ENCODE peak calls at places on chromosomes 12 and 14, in four cellular contexts. N is GM12878, C is K562, E is HepG2. K is an unnamed sample.

GRCh38 chr14:57009585-57010515 is 199.6 kb upstream of the OTX2 start:
- DNase-seq in C (peak), E (no peak), N (no peak), K (no peak)

GRCh38 chr12:31745242-31745641 is 16.4 kb upstream of the AMN1 start:
- DNase-seq in N (no peak), C (no peak), E (no peak), K (no peak)

GRCh38 chr14:105195533-105196227 is 14.6 kb upstream of the NUDT14 start:
- DNase-seq in N (no peak), E (no peak), C (no peak), K (no peak)

GRCh38 chr12:132388379-132389015 is 59.1 kb upstream of the GALNT9 start:
- DNase-seq in C (no peak), E (no peak), N (no peak), K (no peak)

GRCh38 chr14:74469548-74470518 is 23.3 kb downstream of the NPC2 start:
- DNase-seq in C (no peak), E (no peak), N (no peak), K (no peak)

GRCh38 chr14:90499908-90500664 is 103.3 kb downstream of the CALM1 start:
- DNase-seq in C (no peak), E (no peak), N (no peak), K (no peak)

GRCh38 chr12:203462-204260 is 10.3 kb downstream of the SLC6A12 start:
- DNase-seq in N (no peak), C (peak), E (no peak), K (peak)

GRCh38 chr12:68178774-68179439 is 19.4 kb upstream of the IFNG start:
- DNase-seq in N (no peak), E (no peak), C (peak), K (no peak)

GRCh38 chr12:19744760-19745218 is 305.5 kb downstream of the AEBP2 start:
- DNase-seq in E (no peak), C (no peak), N (no peak), K (peak)

GRCh38 chr12:72774023-72774422 is 501.9 kb downstream of the TRHDE start:
- DNase-seq in N (no peak), C (no peak), E (no peak), K (no peak)

GRCh38 chr12:107843351-107844311 is 69.1 kb downstream of the ASCL4 start:
- DNase-seq in C (no peak), E (no peak), N (no peak), K (no peak)

GRCh38 chr14:74219806-74220205 is 19.4 kb upstream of the VSX2 start:
- DNase-seq in C (no peak), E (no peak), N (no peak), K (no peak)

GRCh38 chr14:57212919-57213318 is 55.8 kb downstream of the EXOC5 start:
- DNase-seq in C (no peak), E (no peak), N (no peak), K (no peak)

GRCh38 chr14:52268191-52269061 is 928 bp downstream of the PTGDR start:
- DNase-seq in E (no peak), N (no peak), C (no peak), K (no peak)

GRCh38 chr12:96516472-96517417 is 27.4 kb downstream of the CFAP54 start:
- DNase-seq in C (peak), N (peak), E (peak), K (peak)

GRCh38 chr14:104758981-104759975 is 6.3 kb downstream of the SIVA1 start:
- DNase-seq in C (no peak), E (no peak), N (no peak), K (no peak)

GRCh38 chr12:100142851-100143559 is at the start of gene BLTP3B:
- DNase-seq in C (peak), N (peak), E (peak), K (peak)

GRCh38 chr12:13342971-13343370 is 146.4 kb downstream of the EMP1 start:
- DNase-seq in C (no peak), N (no peak), E (no peak), K (no peak)

GRCh38 chr12:11171953-11172675 is 1.1 kb downstream of the SMIM10L1 start:
- DNase-seq in N (no peak), C (peak), E (peak), K (peak)

GRCh38 chr12:67358686-67359374 is 89.7 kb downstream of the CAND1 start:
- DNase-seq in C (no peak), N (no peak), E (no peak), K (no peak)

GRCh38 chr14:56092761-56093160 is 25.4 kb upstream of the PELI2 start:
- DNase-seq in C (no peak), N (no peak), E (no peak), K (no peak)

GRCh38 chr12:107564946-107565345 is 120.7 kb upstream of the PWP1 start:
- DNase-seq in C (no peak), N (no peak), E (peak), K (peak)

GRCh38 chr12:128813883-128814282 is 9.9 kb downstream of the SLC15A4 start:
- DNase-seq in N (no peak), E (no peak), C (no peak), K (no peak)

GRCh38 chr12:95213928-95214327 is 3.3 kb downstream of the FGD6 start:
- DNase-seq in N (no peak), E (no peak), C (no peak), K (no peak)

GRCh38 chr12:2068638-2069037 is 15.9 kb downstream of the CACNA1C start:
- DNase-seq in C (no peak), N (no peak), E (no peak), K (no peak)

GRCh38 chr12:32419520-32419960 is 20.2 kb downstream of the FGD4 start:
- DNase-seq in E (no peak), N (no peak), C (no peak), K (no peak)

GRCh38 chr12:66165141-66165540 is 4.7 kb downstream of the TMBIM4 start:
- DNase-seq in C (no peak), E (no peak), N (no peak), K (no peak)

GRCh38 chr14:104715871-104716270 is 8.2 kb upstream of the ADSS1 start:
- DNase-seq in N (no peak), C (no peak), E (no peak), K (no peak)

GRCh38 chr12:44052554-44052953 is 216.7 kb downstream of the TMEM117 start:
- DNase-seq in E (no peak), N (no peak), C (no peak), K (no peak)

GRCh38 chr14:102029956-102030355 is 56.9 kb downstream of the HSP90AA1 start:
- DNase-seq in N (no peak), C (no peak), E (peak), K (no peak)

GRCh38 chr12:23493690-23494101 is 455.8 kb downstream of the SOX5 start:
- DNase-seq in E (peak), C (no peak), N (no peak), K (no peak)

GRCh38 chr12:121568971-121569808 is 11.6 kb downstream of the KDM2B start:
- DNase-seq in N (no peak), C (no peak), E (no peak), K (no peak)

GRCh38 chr12:88471641-88472040 is 108.6 kb downstream of the KITLG start:
- DNase-seq in E (no peak), C (no peak), N (no peak), K (peak)

GRCh38 chr14:31125231-31125630 is 82.4 kb downstream of the HECTD1 start:
- DNase-seq in E (no peak), C (no peak), N (no peak), K (no peak)

GRCh38 chr14:67551123-67551522 is 18.0 kb downstream of the PLEKHH1 start:
- DNase-seq in E (no peak), N (no peak), C (no peak), K (no peak)

GRCh38 chr12:30843211-30843610 is 83.3 kb upstream of the TSPAN11 start:
- DNase-seq in C (no peak), N (no peak), E (no peak), K (no peak)

GRCh38 chr12:40103043-40103442 is 2.8 kb downstream of the SLC2A13 start:
- DNase-seq in N (no peak), E (no peak), C (no peak), K (no peak)

GRCh38 chr12:67486671-67487070 is 161.9 kb upstream of the DYRK2 start:
- DNase-seq in C (no peak), E (no peak), N (no peak), K (no peak)

GRCh38 chr12:57889541-57889989 is 43.0 kb upstream of the CTDSP2 start:
- DNase-seq in C (no peak), N (no peak), E (no peak), K (no peak)
- TF ChIP-seq HDAC2 in C (no peak), N (no peak), E (no peak), K (no peak)

DNA sequence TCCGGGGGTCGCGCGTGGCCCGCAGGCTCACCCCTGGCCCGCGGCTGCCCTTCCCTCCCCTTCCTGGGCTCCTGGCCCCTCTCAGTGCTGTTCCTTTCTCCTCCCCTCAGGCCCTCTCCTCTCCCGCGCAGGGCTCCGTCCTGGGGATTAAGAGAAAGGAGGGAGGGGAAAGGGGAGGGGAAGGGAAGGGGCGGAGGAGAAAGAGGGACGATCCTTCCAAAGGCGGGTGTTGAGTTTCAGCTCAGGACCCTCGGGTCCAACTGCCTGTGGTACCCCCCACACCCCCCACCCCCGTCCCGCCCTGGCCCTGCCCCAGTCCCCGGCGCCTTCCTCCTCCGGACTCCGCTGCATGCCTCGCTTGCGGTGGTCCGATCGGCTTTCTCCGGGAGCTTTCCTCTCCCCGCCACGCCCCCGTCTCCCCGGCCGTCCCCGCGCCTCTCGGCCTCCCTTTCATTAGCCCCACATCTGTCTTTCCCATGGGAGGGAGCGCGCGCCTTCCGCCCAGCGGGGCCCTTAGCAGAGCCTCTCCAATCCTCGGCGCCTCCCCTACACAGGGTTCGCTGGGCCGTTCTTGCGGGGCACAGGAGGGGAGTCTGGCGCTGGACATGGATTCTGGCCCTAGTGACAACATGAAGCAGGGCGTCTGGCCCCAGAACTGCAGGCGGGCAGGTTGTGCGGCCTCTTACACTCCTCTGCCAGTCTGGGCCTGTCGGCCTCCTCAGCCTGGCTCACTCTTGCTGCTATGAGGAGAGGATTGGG is 1.4 kb upstream of the EFS start:
- DNase-seq in C (no peak), N (no peak), E (no peak), K (no peak)
- TF ChIP-seq SMC3 in C (no peak), N (no peak), E (no peak), K (no peak)

DNA sequence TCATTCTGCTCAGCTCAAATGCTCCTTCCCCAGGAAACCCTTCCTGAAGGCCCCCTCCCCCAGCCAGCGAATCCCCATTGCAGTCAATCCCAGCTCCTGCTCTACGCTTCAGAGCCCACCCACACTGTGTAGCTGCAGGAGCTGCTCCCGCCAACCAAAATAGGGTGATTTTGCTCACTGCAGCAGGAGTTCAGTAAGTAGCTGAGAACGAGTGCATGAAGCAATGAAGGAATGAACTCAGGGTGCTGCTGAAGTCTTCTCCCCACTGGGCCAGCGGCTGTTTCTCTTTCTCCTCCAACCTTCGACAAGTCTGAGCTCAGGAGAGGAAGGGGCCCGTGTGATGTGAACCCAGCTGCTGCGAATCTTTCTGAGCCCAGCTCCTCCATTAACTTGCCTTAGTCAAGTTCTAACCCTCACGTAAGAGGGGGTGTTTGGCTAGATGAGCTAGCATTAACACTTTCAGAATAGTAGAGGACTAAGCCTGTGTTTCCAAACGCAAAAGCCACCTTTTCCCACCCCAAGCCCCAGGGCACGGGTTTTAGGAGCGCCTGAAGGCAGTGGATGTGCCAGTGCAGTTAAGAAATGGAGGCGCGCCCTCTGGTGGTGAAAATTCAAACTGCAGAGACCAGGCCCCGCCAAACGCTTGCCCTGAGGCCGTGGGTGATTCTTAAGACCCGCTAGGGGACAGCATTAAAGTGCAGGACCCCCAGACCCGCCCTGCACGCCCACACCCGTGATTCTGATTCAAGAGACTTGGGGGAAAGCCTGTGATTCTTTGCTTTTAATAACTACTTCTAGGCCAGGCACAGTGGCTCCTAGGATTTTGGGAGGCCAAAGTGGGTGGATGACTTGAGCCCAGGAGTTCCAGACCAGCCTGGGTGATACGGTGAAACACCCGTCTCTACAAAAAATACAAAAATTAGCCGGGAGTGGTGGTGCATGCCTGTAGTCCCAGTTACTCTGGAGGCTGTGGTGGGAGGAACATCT is 11.9 kb upstream of the SERPINA4 start:
- DNase-seq in E (peak), N (no peak), C (peak), K (peak)
- TF ChIP-seq HDAC2 in E (no peak), N (no peak), C (no peak), K (no peak)

DNA sequence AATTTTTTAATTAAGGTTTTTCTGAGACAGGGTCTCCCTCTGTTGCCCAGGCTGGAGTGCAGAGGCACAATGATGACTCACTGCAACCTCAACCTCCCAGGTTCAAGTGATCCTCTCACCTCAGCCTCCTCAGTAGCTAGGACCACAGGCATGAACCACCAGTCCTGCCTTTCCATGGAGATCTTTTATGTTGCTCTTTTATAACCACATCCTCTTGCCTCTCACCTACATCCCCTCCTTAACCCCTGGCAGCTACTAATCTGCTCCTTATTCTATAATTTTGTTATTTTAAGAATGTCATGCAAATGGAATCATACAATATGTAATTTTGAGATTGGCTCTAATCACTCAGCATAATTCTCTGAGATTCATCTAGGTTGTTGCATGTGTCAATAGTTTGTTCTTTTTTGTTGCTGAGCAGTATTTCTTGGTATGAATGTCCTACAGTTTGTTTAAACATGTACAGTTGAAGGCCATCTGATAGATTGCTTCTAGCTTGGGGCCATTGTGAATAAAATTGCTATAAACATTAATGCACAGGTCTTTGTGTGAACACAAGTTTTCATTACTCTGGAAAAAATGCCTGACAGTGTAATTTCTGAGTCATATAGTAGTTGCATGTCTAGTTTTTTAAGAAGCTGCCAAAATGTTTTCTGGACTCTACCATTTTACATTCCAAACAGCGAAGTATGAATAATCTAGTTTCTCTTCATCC is 249.2 kb upstream of the AMIGO2 start:
- DNase-seq in C (no peak), E (no peak), N (no peak), K (no peak)
- TF ChIP-seq SMC3 in C (no peak), E (no peak), N (no peak), K (no peak)

GRCh38 chr14:34628681-34629135 is 1.2 kb downstream of the SNX6 start:
- DNase-seq in E (peak), C (peak), N (no peak), K (peak)
- TF ChIP-seq HDAC2 in E (no peak), C (no peak), N (no peak), K (no peak)